ENCODE peak calls at places on chromosomes 1 and 21, in six cellular contexts. B, S, U, W, X and A are unnamed samples.

GRCh38 chr1:198530964-198531363 is 9.5 kb downstream of the ATP6V1G3 start:
- DNase-seq in B (no peak), S (no peak), U (no peak), W (no peak), X (no peak), A (no peak)

GRCh38 chr1:100481320-100481719 is 56.6 kb upstream of the GPR88 start:
- DNase-seq in B (no peak), S (no peak), U (no peak), W (no peak), X (no peak), A (no peak)

GRCh38 chr1:50027794-50028193 is 4.0 kb upstream of the AGBL4 start:
- DNase-seq in B (no peak), S (no peak), U (no peak), W (no peak), X (no peak), A (no peak)

GRCh38 chr1:67853704-67854103 is 20.4 kb upstream of the GNG12 start:
- DNase-seq in B (peak; percentile 86), S (no peak), U (peak; percentile 58), W (no peak), X (no peak), A (no peak)

GRCh38 chr1:65791860-65792670 is 630 bp upstream of the PDE4B start:
- DNase-seq in B (peak; percentile 24), S (no peak), U (no peak), W (no peak), X (peak; percentile 61), A (no peak)

GRCh38 chr1:191757003-191757402 is 401.3 kb upstream of the RGS18 start:
- DNase-seq in B (peak; percentile 54), S (no peak), U (no peak), W (no peak), X (no peak), A (no peak)

GRCh38 chr1:85258536-85259117 is 835 bp downstream of the C1orf52 start:
- DNase-seq in B (no peak), S (no peak), U (peak; percentile 20), W (no peak), X (no peak), A (no peak)

GRCh38 chr1:11795238-11795890 is 10.4 kb downstream of the MTHFR start:
- DNase-seq in B (no peak), S (no peak), U (no peak), W (no peak), X (peak; percentile 32), A (no peak)

GRCh38 chr1:64107041-64107440 is 96.4 kb upstream of the UBE2U start:
- DNase-seq in B (no peak), S (no peak), U (no peak), W (no peak), X (no peak), A (no peak)

GRCh38 chr1:231357831-231358354 is 19.8 kb downstream of the SPRTN start:
- DNase-seq in B (peak; percentile 79), S (no peak), U (peak; percentile 56), W (no peak), X (no peak), A (peak; percentile 37)

GRCh38 chr21:36535618-36536241 is 55.8 kb upstream of the CLDN14 start:
- DNase-seq in B (no peak), S (no peak), U (no peak), W (no peak), X (no peak), A (no peak)

GRCh38 chr1:27594542-27595510 is 9.1 kb downstream of the AHDC1 start:
- DNase-seq in B (peak; percentile 57), S (no peak), U (no peak), W (no peak), X (no peak), A (no peak)
- H3K4me1 ChIP-seq in B (peaks cover 71% of the 10 kb centered on the region), S (peaks cover 59% of the 10 kb centered on the region), U (peaks cover 44% of the 10 kb centered on the region), W (peaks cover 100% of the 10 kb centered on the region), X (peaks cover 91% of the 10 kb centered on the region), A (peaks cover 100% of the 10 kb centered on the region)

GRCh38 chr1:21341022-21341421 is 50.8 kb upstream of the ECE1 start:
- DNase-seq in B (no peak), S (no peak), U (no peak), W (no peak), X (no peak), A (no peak)

GRCh38 chr1:21339402-21340229 is 49.4 kb upstream of the ECE1 start:
- DNase-seq in B (no peak), S (no peak), U (no peak), W (no peak), X (no peak), A (no peak)

GRCh38 chr1:21341517-21342078 is 51.3 kb upstream of the ECE1 start:
- DNase-seq in B (no peak), S (no peak), U (no peak), W (no peak), X (no peak), A (no peak)

GRCh38 chr1:21338568-21339401 is 48.5 kb upstream of the ECE1 start:
- DNase-seq in B (peak; percentile 93), S (no peak), U (peak; percentile 96), W (no peak), X (peak; percentile 78), A (peak; percentile 93)

DNA sequence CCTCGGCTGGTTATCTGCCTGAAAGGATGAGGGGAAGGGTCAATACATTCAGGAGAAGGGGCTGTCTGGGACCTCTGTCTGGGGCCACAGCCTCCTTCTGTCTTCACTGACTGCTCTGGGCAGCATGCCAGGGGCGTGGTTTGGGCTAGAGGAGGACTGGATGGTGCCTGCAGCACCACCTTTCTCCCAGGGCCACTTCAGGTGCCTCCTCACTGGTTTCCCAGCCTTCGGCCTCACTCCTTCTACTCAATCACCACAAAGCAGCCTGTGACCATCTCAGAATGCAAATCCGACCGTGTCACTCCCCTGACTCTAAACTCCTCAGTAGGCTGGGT is 49.9 kb upstream of the ECE1 start:
- DNase-seq in B (no peak), S (peak; percentile 73), U (peak; percentile 66), W (no peak), X (peak; percentile 78), A (peak; percentile 78)
- H3K4me1 ChIP-seq in B (peaks cover 68% of the 10 kb centered on the region), S (peaks cover 26% of the 10 kb centered on the region), U (peaks cover 89% of the 10 kb centered on the region), W (peaks cover 95% of the 10 kb centered on the region), X (peaks cover 82% of the 10 kb centered on the region), A (peaks cover 88% of the 10 kb centered on the region)

GRCh38 chr1:161199506-161200119 is 759 bp upstream of the ADAMTS4 start:
- DNase-seq in B (no peak), S (no peak), U (no peak), W (no peak), X (peak; percentile 53), A (no peak)
- H3K4me1 ChIP-seq in B (peaks cover 31% of the 10 kb centered on the region), S (peaks cover 6% of the 10 kb centered on the region), U (peaks cover 31% of the 10 kb centered on the region), W (peaks cover 90% of the 10 kb centered on the region), X (peaks cover 84% of the 10 kb centered on the region), A (peaks cover 60% of the 10 kb centered on the region)

GRCh38 chr1:203628997-203629508 is 2.4 kb downstream of the ATP2B4 start:
- DNase-seq in B (no peak), S (no peak), U (no peak), W (no peak), X (no peak), A (no peak)
- H3K4me1 ChIP-seq in B (peaks cover 27% of the 10 kb centered on the region), S (peaks cover 44% of the 10 kb centered on the region), U (peaks cover 51% of the 10 kb centered on the region), W (peaks cover 70% of the 10 kb centered on the region), X (peaks cover 29% of the 10 kb centered on the region), A (no peaks in the 10 kb centered on the region)

DNA sequence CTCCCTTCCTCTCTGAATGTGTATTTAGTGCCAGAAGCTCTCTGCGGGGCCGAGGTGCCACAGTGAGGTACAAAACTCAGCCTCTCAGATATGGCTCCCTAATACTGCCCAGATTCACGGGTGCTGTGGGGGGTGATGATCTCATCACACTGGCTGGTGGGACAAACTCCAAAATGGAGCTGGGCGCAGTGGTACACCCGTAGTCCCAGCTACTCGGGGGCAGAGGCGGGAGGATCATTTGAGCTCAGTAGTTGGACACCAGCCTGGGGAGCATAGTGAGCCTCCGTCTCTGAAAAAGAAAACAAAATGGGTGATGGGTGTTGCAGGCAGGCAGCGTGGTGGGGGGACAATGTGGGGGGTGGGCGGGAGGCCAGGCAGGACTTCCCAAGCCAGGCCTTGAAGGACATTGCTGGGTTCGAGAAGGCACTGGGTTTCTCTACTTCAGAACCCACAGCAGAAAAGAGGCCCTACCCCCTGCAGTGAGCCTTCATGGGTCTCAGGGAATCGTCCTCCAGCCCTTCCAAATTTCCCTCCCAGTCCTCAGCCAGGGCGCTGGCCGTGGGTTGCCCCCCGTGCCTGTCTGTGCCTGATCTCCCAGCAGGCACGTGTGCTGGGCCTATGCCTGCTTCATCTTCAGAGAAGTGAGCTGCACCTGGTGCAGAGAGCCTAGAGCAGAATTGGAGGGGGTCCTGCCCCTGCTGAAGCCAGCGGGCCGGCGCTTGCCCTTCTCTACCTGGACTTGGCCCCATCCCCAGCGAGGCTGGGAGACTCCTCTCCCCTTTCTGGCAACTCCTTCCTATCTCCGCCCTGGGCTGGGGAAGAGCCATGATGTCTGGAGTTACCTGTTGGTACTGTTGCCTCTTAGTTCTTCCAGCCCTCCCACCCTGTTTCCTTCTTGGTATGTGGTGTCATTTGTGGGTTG is 14.0 kb downstream of the H6PD start:
- DNase-seq in B (no peak), S (no peak), U (no peak), W (no peak), X (peak; percentile 51), A (no peak)
- H3K4me1 ChIP-seq in B (peaks cover 10% of the 10 kb centered on the region), S (no peaks in the 10 kb centered on the region), U (peaks cover 71% of the 10 kb centered on the region), W (peaks cover 96% of the 10 kb centered on the region), X (peaks cover 31% of the 10 kb centered on the region), A (peaks cover 50% of the 10 kb centered on the region)

GRCh38 chr1:9009438-9010366 is 16.5 kb downstream of the SLC2A7 start:
- DNase-seq in B (peak; percentile 28), S (no peak), U (no peak), W (no peak), X (peak; percentile 85), A (no peak)
- H3K4me1 ChIP-seq in B (peaks cover 1% of the 10 kb centered on the region), S (no peaks in the 10 kb centered on the region), U (no peaks in the 10 kb centered on the region), W (no peaks in the 10 kb centered on the region), X (peaks cover 7% of the 10 kb centered on the region), A (no peaks in the 10 kb centered on the region)

GRCh38 chr1:1434131-1434811 is 1.2 kb upstream of the VWA1 start:
- DNase-seq in B (no peak), S (no peak), U (peak; percentile 64), W (no peak), X (peak; percentile 74), A (peak; percentile 80)
- H3K4me1 ChIP-seq in B (peaks cover 25% of the 10 kb centered on the region), S (peaks cover 9% of the 10 kb centered on the region), U (peaks cover 94% of the 10 kb centered on the region), W (peaks cover 96% of the 10 kb centered on the region), X (peaks cover 46% of the 10 kb centered on the region), A (peaks cover 46% of the 10 kb centered on the region)

DNA sequence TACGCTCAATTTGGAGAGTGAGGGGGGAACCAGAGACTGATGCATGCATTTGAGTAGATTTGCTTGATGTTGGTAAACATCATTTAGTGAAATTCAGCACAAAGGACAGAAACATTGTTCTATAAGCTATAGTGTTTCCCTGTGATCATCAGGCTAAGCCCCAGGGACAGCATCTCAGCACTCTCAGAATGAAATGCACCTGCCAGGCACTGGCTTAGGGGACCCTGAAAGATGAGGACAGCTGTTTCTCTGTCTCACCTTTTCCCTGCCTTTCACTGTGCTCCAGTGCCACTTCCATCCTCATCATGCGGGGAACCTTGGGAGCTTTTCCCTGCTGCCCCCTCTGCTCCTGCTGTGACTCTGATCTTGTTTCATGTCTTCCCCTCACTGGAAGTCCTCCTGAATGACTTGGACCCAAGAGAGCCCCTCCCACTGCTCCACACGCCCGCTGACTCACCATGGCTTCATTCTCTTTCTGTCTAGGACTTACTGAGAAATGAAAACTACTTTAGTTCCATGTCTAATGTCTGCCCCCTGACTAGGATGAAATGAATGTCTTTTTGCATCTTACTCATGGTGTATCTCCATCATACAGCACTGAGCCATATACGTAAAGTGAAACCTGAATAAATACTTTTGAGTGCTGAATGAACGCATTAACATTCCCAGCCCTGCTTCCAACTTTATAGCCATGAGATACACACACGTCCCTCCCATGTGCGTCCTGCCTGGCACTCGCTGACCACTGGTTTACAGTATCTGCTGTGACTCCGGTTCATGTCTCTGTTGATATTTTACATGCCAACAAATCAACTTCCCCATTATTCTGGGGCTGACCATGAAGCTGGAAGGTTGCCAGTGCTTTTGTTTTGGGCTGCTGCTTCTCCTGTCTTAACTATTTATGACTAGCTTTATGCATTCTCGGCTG is 182.1 kb downstream of the PCP4 start:
- DNase-seq in B (peak; percentile 11), S (no peak), U (peak; percentile 5), W (peak; percentile 79), X (no peak), A (peak; percentile 44)
- H3K4me1 ChIP-seq in B (no peaks in the 10 kb centered on the region), S (no peaks in the 10 kb centered on the region), U (peaks cover 4% of the 10 kb centered on the region), W (peaks cover 60% of the 10 kb centered on the region), X (no peaks in the 10 kb centered on the region), A (peaks cover 31% of the 10 kb centered on the region)